ENCODE peak calls at places on chromosomes 7 and 10, in eight cellular contexts. One of them, this sample, is unnamed.

GRCh38 chr10:31602541-31603244 is 283.7 kb downstream of the ZEB1 start:
- DNase-seq in NAMALWA: no peak
- DNase-seq in T-helper 9 cell: no peak
- DNase-seq in posterior cingulate gyrus: peak
- DNase-seq in RPMI7951: peak
- DNase-seq in Daoy: peak
- DNase-seq in AG09309: peak
- DNase-seq in KBM-7: no peak
- DNase-seq in this sample: no peak

GRCh38 chr7:100469227-100470044 is 5.4 kb upstream of the SPACDR start:
- DNase-seq in NAMALWA: peak
- DNase-seq in T-helper 9 cell: peak
- DNase-seq in posterior cingulate gyrus: peak
- DNase-seq in RPMI7951: peak
- DNase-seq in Daoy: peak
- DNase-seq in AG09309: no peak
- DNase-seq in KBM-7: peak
- DNase-seq in this sample: peak

GRCh38 chr7:154892459-154892858 is 110.5 kb downstream of the PAXIP1 start:
- DNase-seq in NAMALWA: no peak
- DNase-seq in T-helper 9 cell: no peak
- DNase-seq in posterior cingulate gyrus: no peak
- DNase-seq in RPMI7951: peak
- DNase-seq in Daoy: peak
- DNase-seq in AG09309: no peak
- DNase-seq in KBM-7: no peak
- DNase-seq in this sample: no peak

GRCh38 chr7:100719523-100720319 is 547 bp upstream of the EPO start:
- DNase-seq in NAMALWA: no peak
- DNase-seq in T-helper 9 cell: no peak
- DNase-seq in posterior cingulate gyrus: no peak
- DNase-seq in RPMI7951: peak
- DNase-seq in Daoy: peak
- DNase-seq in AG09309: peak
- DNase-seq in KBM-7: peak
- DNase-seq in this sample: no peak

GRCh38 chr7:12647364-12648219 is 39.8 kb upstream of the ARL4A start:
- DNase-seq in NAMALWA: no peak
- DNase-seq in T-helper 9 cell: no peak
- DNase-seq in posterior cingulate gyrus: no peak
- DNase-seq in RPMI7951: peak
- DNase-seq in Daoy: peak
- DNase-seq in AG09309: no peak
- DNase-seq in KBM-7: no peak
- DNase-seq in this sample: no peak

GRCh38 chr7:3380034-3380433 is 79.0 kb downstream of the SDK1 start:
- DNase-seq in NAMALWA: no peak
- DNase-seq in T-helper 9 cell: no peak
- DNase-seq in posterior cingulate gyrus: no peak
- DNase-seq in RPMI7951: no peak
- DNase-seq in Daoy: no peak
- DNase-seq in AG09309: no peak
- DNase-seq in KBM-7: no peak
- DNase-seq in this sample: no peak

GRCh38 chr7:71753959-71754652 is 622.2 kb downstream of the GALNT17 start:
- DNase-seq in NAMALWA: no peak
- DNase-seq in T-helper 9 cell: no peak
- DNase-seq in posterior cingulate gyrus: no peak
- DNase-seq in RPMI7951: no peak
- DNase-seq in Daoy: no peak
- DNase-seq in AG09309: no peak
- DNase-seq in KBM-7: no peak
- DNase-seq in this sample: no peak

GRCh38 chr10:96496281-96496925 is 17.3 kb downstream of the TLL2 start:
- DNase-seq in NAMALWA: no peak
- DNase-seq in T-helper 9 cell: no peak
- DNase-seq in posterior cingulate gyrus: no peak
- DNase-seq in RPMI7951: peak
- DNase-seq in Daoy: peak
- DNase-seq in AG09309: no peak
- DNase-seq in KBM-7: no peak
- DNase-seq in this sample: peak

GRCh38 chr7:77877800-77878199 is 79.2 kb downstream of the PHTF2 start:
- DNase-seq in NAMALWA: no peak
- DNase-seq in T-helper 9 cell: no peak
- DNase-seq in posterior cingulate gyrus: no peak
- DNase-seq in RPMI7951: peak
- DNase-seq in Daoy: peak
- DNase-seq in AG09309: no peak
- DNase-seq in KBM-7: no peak
- DNase-seq in this sample: no peak

GRCh38 chr7:1950623-1951523 is 280.8 kb downstream of the ELFN1 start:
- DNase-seq in NAMALWA: no peak
- DNase-seq in T-helper 9 cell: no peak
- DNase-seq in posterior cingulate gyrus: peak
- DNase-seq in RPMI7951: peak
- DNase-seq in Daoy: peak
- DNase-seq in AG09309: no peak
- DNase-seq in KBM-7: peak
- DNase-seq in this sample: no peak

GRCh38 chr7:45978731-45979211 is 57.7 kb upstream of the IGFBP3 start:
- DNase-seq in NAMALWA: no peak
- DNase-seq in T-helper 9 cell: no peak
- DNase-seq in posterior cingulate gyrus: peak
- DNase-seq in RPMI7951: no peak
- DNase-seq in Daoy: no peak
- DNase-seq in AG09309: no peak
- DNase-seq in KBM-7: no peak
- DNase-seq in this sample: no peak

GRCh38 chr10:132904814-132905649 is 37.3 kb downstream of the CFAP46 start:
- DNase-seq in NAMALWA: no peak
- DNase-seq in T-helper 9 cell: no peak
- DNase-seq in posterior cingulate gyrus: peak
- DNase-seq in RPMI7951: no peak
- DNase-seq in Daoy: peak
- DNase-seq in AG09309: no peak
- DNase-seq in KBM-7: no peak
- DNase-seq in this sample: no peak

GRCh38 chr7:137930616-137931015 is 71.3 kb downstream of the CREB3L2 start:
- DNase-seq in NAMALWA: no peak
- DNase-seq in T-helper 9 cell: no peak
- DNase-seq in posterior cingulate gyrus: no peak
- DNase-seq in RPMI7951: peak
- DNase-seq in Daoy: peak
- DNase-seq in AG09309: peak
- DNase-seq in KBM-7: no peak
- DNase-seq in this sample: no peak

GRCh38 chr10:101087965-101088364 is 26.2 kb downstream of the KAZALD1 start:
- DNase-seq in NAMALWA: no peak
- DNase-seq in T-helper 9 cell: no peak
- DNase-seq in posterior cingulate gyrus: no peak
- DNase-seq in RPMI7951: no peak
- DNase-seq in Daoy: no peak
- DNase-seq in AG09309: no peak
- DNase-seq in KBM-7: no peak
- DNase-seq in this sample: no peak

GRCh38 chr7:116990056-116990455 is 36.8 kb downstream of the ST7 start:
- DNase-seq in NAMALWA: no peak
- DNase-seq in T-helper 9 cell: no peak
- DNase-seq in posterior cingulate gyrus: no peak
- DNase-seq in RPMI7951: no peak
- DNase-seq in Daoy: no peak
- DNase-seq in AG09309: no peak
- DNase-seq in KBM-7: no peak
- DNase-seq in this sample: no peak

GRCh38 chr10:69842020-69842419 is 40.3 kb downstream of the COL13A1 start:
- DNase-seq in NAMALWA: peak
- DNase-seq in T-helper 9 cell: no peak
- DNase-seq in posterior cingulate gyrus: no peak
- DNase-seq in RPMI7951: no peak
- DNase-seq in Daoy: no peak
- DNase-seq in AG09309: no peak
- DNase-seq in KBM-7: no peak
- DNase-seq in this sample: peak

GRCh38 chr7:116231543-116232401 is 21.4 kb downstream of the TES start:
- DNase-seq in NAMALWA: no peak
- DNase-seq in T-helper 9 cell: no peak
- DNase-seq in posterior cingulate gyrus: no peak
- DNase-seq in RPMI7951: peak
- DNase-seq in Daoy: no peak
- DNase-seq in AG09309: no peak
- DNase-seq in KBM-7: peak
- DNase-seq in this sample: no peak

GRCh38 chr7:155594163-155594732 is 47.9 kb upstream of the CNPY1 start:
- DNase-seq in NAMALWA: no peak
- DNase-seq in T-helper 9 cell: no peak
- DNase-seq in posterior cingulate gyrus: no peak
- DNase-seq in RPMI7951: no peak
- DNase-seq in Daoy: no peak
- DNase-seq in AG09309: no peak
- DNase-seq in KBM-7: no peak
- DNase-seq in this sample: no peak

GRCh38 chr7:148575640-148576411 is 14.7 kb upstream of the C7orf33 start:
- DNase-seq in NAMALWA: peak
- DNase-seq in T-helper 9 cell: peak
- DNase-seq in posterior cingulate gyrus: peak
- DNase-seq in RPMI7951: peak
- DNase-seq in Daoy: peak
- DNase-seq in AG09309: no peak
- DNase-seq in KBM-7: peak
- DNase-seq in this sample: peak

GRCh38 chr10:50552771-50553535 is 70.8 kb downstream of the SGMS1 start:
- DNase-seq in NAMALWA: peak
- DNase-seq in T-helper 9 cell: no peak
- DNase-seq in posterior cingulate gyrus: no peak
- DNase-seq in RPMI7951: peak
- DNase-seq in Daoy: peak
- DNase-seq in AG09309: no peak
- DNase-seq in KBM-7: no peak
- DNase-seq in this sample: peak

GRCh38 chr10:45423976-45424499 is 50.0 kb downstream of the ALOX5 start:
- DNase-seq in NAMALWA: no peak
- DNase-seq in T-helper 9 cell: no peak
- DNase-seq in posterior cingulate gyrus: no peak
- DNase-seq in RPMI7951: no peak
- DNase-seq in Daoy: no peak
- DNase-seq in AG09309: no peak
- DNase-seq in KBM-7: no peak
- DNase-seq in this sample: no peak

GRCh38 chr10:43249151-43249961 is 17.5 kb downstream of the RASGEF1A start:
- DNase-seq in NAMALWA: no peak
- DNase-seq in T-helper 9 cell: no peak
- DNase-seq in posterior cingulate gyrus: peak
- DNase-seq in RPMI7951: no peak
- DNase-seq in Daoy: no peak
- DNase-seq in AG09309: no peak
- DNase-seq in KBM-7: no peak
- DNase-seq in this sample: no peak

GRCh38 chr10:6755891-6756460 is 175.9 kb upstream of the PRKCQ start:
- DNase-seq in NAMALWA: peak
- DNase-seq in T-helper 9 cell: no peak
- DNase-seq in posterior cingulate gyrus: no peak
- DNase-seq in RPMI7951: peak
- DNase-seq in Daoy: no peak
- DNase-seq in AG09309: no peak
- DNase-seq in KBM-7: no peak
- DNase-seq in this sample: peak

GRCh38 chr10:31037749-31038148 is 6.1 kb upstream of the ZNF438 start:
- DNase-seq in NAMALWA: no peak
- DNase-seq in T-helper 9 cell: no peak
- DNase-seq in posterior cingulate gyrus: no peak
- DNase-seq in RPMI7951: no peak
- DNase-seq in Daoy: no peak
- DNase-seq in AG09309: no peak
- DNase-seq in KBM-7: peak
- DNase-seq in this sample: no peak

GRCh38 chr10:2137549-2138174 is 400.3 kb upstream of the ADARB2 start:
- DNase-seq in NAMALWA: peak
- DNase-seq in T-helper 9 cell: no peak
- DNase-seq in posterior cingulate gyrus: no peak
- DNase-seq in RPMI7951: peak
- DNase-seq in Daoy: peak
- DNase-seq in AG09309: no peak
- DNase-seq in KBM-7: peak
- DNase-seq in this sample: peak

GRCh38 chr10:31124852-31125251 is 93.2 kb upstream of the ZNF438 start:
- DNase-seq in NAMALWA: no peak
- DNase-seq in T-helper 9 cell: no peak
- DNase-seq in posterior cingulate gyrus: no peak
- DNase-seq in RPMI7951: no peak
- DNase-seq in Daoy: no peak
- DNase-seq in AG09309: no peak
- DNase-seq in KBM-7: no peak
- DNase-seq in this sample: no peak

GRCh38 chr7:131034166-131034881 is 293.4 kb upstream of the MKLN1 start:
- DNase-seq in NAMALWA: no peak
- DNase-seq in T-helper 9 cell: no peak
- DNase-seq in posterior cingulate gyrus: peak
- DNase-seq in RPMI7951: peak
- DNase-seq in Daoy: no peak
- DNase-seq in AG09309: no peak
- DNase-seq in KBM-7: no peak
- DNase-seq in this sample: peak

GRCh38 chr7:20514364-20514763 is 101.1 kb upstream of the ABCB5 start:
- DNase-seq in NAMALWA: peak
- DNase-seq in T-helper 9 cell: no peak
- DNase-seq in posterior cingulate gyrus: peak
- DNase-seq in RPMI7951: peak
- DNase-seq in Daoy: peak
- DNase-seq in AG09309: no peak
- DNase-seq in KBM-7: peak
- DNase-seq in this sample: no peak

GRCh38 chr10:100508691-100509150 is 10.9 kb downstream of the SEC31B start:
- DNase-seq in NAMALWA: peak
- DNase-seq in T-helper 9 cell: no peak
- DNase-seq in posterior cingulate gyrus: no peak
- DNase-seq in RPMI7951: peak
- DNase-seq in Daoy: no peak
- DNase-seq in AG09309: no peak
- DNase-seq in KBM-7: peak
- DNase-seq in this sample: peak

GRCh38 chr10:3323865-3324498 is 151.4 kb upstream of the PITRM1 start:
- DNase-seq in NAMALWA: no peak
- DNase-seq in T-helper 9 cell: no peak
- DNase-seq in posterior cingulate gyrus: peak
- DNase-seq in RPMI7951: peak
- DNase-seq in Daoy: peak
- DNase-seq in AG09309: peak
- DNase-seq in KBM-7: no peak
- DNase-seq in this sample: no peak

GRCh38 chr7:50296799-50297198 is 7.7 kb upstream of the IKZF1 start:
- DNase-seq in NAMALWA: no peak
- DNase-seq in T-helper 9 cell: no peak
- DNase-seq in posterior cingulate gyrus: no peak
- DNase-seq in RPMI7951: no peak
- DNase-seq in Daoy: no peak
- DNase-seq in AG09309: no peak
- DNase-seq in KBM-7: no peak
- DNase-seq in this sample: no peak

GRCh38 chr10:131109746-131110145 is 201.8 kb downstream of the TCERG1L start:
- DNase-seq in NAMALWA: no peak
- DNase-seq in T-helper 9 cell: no peak
- DNase-seq in posterior cingulate gyrus: peak
- DNase-seq in RPMI7951: no peak
- DNase-seq in Daoy: no peak
- DNase-seq in AG09309: no peak
- DNase-seq in KBM-7: no peak
- DNase-seq in this sample: no peak

GRCh38 chr10:103153302-103153759 is 39.7 kb downstream of the NT5C2 start:
- DNase-seq in NAMALWA: no peak
- DNase-seq in T-helper 9 cell: no peak
- DNase-seq in posterior cingulate gyrus: no peak
- DNase-seq in RPMI7951: no peak
- DNase-seq in Daoy: no peak
- DNase-seq in AG09309: no peak
- DNase-seq in KBM-7: no peak
- DNase-seq in this sample: no peak

GRCh38 chr7:121021266-121021969 is 32.9 kb downstream of the CPED1 start:
- DNase-seq in NAMALWA: no peak
- DNase-seq in T-helper 9 cell: no peak
- DNase-seq in posterior cingulate gyrus: no peak
- DNase-seq in RPMI7951: no peak
- DNase-seq in Daoy: no peak
- DNase-seq in AG09309: no peak
- DNase-seq in KBM-7: no peak
- DNase-seq in this sample: no peak